ENCODE peak calls at places on chromosome 6, in eight cellular contexts. I is psoas muscle; E is cardiac muscle cell; U is GM23338; W is hepatocyte; N is Peyer's patch; V is OCI-LY7; H is CD4-positive, alpha-beta memory T cell. L is an unnamed sample. For H3K4me1, the result is how much of the 10 kb centered on the place peaks cover.

GRCh38 chr6:130202782-130203181 is 20.0 kb downstream of the SAMD3 start:
- DNase-seq in N (no peak), E (no peak), H (no peak), W (no peak), V (no peak), U (peak), I (no peak), L (no peak)

GRCh38 chr6:126657556-126658129 is 317.7 kb downstream of the CENPW start:
- DNase-seq in U (peak), I (no peak), E (peak), H (no peak), V (peak), N (no peak), W (peak), L (no peak)

GRCh38 chr6:100152201-100152600 is 158.2 kb upstream of the MCHR2 start:
- DNase-seq in V (no peak), H (no peak), N (no peak), U (no peak), I (no peak), W (no peak), E (peak), L (no peak)

GRCh38 chr6:45084257-45084656 is 243.9 kb upstream of the RUNX2 start:
- DNase-seq in N (no peak), H (peak), W (no peak), U (no peak), V (no peak), I (no peak), E (no peak), L (no peak)

GRCh38 chr6:53524455-53524815 is 20.5 kb downstream of the GCLC start:
- DNase-seq in I (no peak), E (peak), U (peak), W (peak), N (no peak), H (no peak), V (no peak), L (no peak)

GRCh38 chr6:109417646-109418045 is 22.8 kb downstream of the PPIL6 start:
- DNase-seq in W (no peak), U (no peak), N (no peak), E (no peak), I (no peak), H (no peak), V (no peak), L (no peak)

GRCh38 chr6:71043902-71044301 is 87.0 kb upstream of the B3GAT2 start:
- DNase-seq in W (no peak), V (no peak), N (no peak), U (peak), H (no peak), I (no peak), E (peak), L (no peak)

GRCh38 chr6:118810420-118811027 is 83.4 kb upstream of the ASF1A start:
- DNase-seq in H (peak), I (no peak), W (no peak), N (peak), U (peak), E (no peak), V (peak), L (no peak)

GRCh38 chr6:97189767-97190166 is 93.2 kb downstream of the MMS22L start:
- DNase-seq in N (no peak), H (no peak), E (peak), W (no peak), V (no peak), U (no peak), I (no peak), L (no peak)

GRCh38 chr6:71537717-71538116 is 249.1 kb downstream of the OGFRL1 start:
- DNase-seq in I (no peak), V (no peak), N (no peak), E (peak), U (no peak), W (no peak), H (no peak), L (no peak)

GRCh38 chr6:2231438-2231837 is 14.0 kb downstream of the GMDS start:
- DNase-seq in W (no peak), N (no peak), E (peak), U (no peak), I (no peak), H (no peak), V (no peak), L (no peak)

GRCh38 chr6:161798844-161799394 is 525.1 kb upstream of the AGPAT4 start:
- DNase-seq in I (no peak), V (no peak), W (no peak), N (no peak), H (no peak), U (no peak), E (no peak), L (no peak)

GRCh38 chr6:12245763-12246720 is 44.1 kb upstream of the EDN1 start:
- DNase-seq in I (no peak), U (peak), E (no peak), H (no peak), W (no peak), N (no peak), V (no peak), L (no peak)

GRCh38 chr6:167660944-167661343 is 165.8 kb upstream of the AFDN start:
- DNase-seq in H (no peak), W (no peak), V (no peak), N (no peak), I (no peak), U (no peak), E (no peak), L (no peak)

GRCh38 chr6:96554559-96554958 is 8.4 kb upstream of the FHL5 start:
- DNase-seq in W (no peak), I (no peak), H (no peak), N (no peak), U (no peak), E (no peak), V (no peak), L (no peak)

GRCh38 chr6:10033223-10033829 is 381.5 kb downstream of the TFAP2A start:
- DNase-seq in U (peak), H (no peak), E (peak), W (peak), V (no peak), I (no peak), N (no peak), L (no peak)

GRCh38 chr6:167548451-167548850 is 223.6 kb downstream of the TTLL2 start:
- DNase-seq in U (no peak), I (no peak), W (no peak), N (no peak), V (no peak), H (no peak), E (no peak), L (no peak)

GRCh38 chr6:168506460-168506859 is 65.5 kb downstream of the SMOC2 start:
- DNase-seq in V (peak), W (no peak), I (no peak), N (no peak), E (no peak), U (no peak), H (no peak), L (no peak)

GRCh38 chr6:27532820-27533538 is 60.1 kb upstream of the ZNF184 start:
- DNase-seq in U (peak), V (no peak), I (no peak), E (peak), W (no peak), H (no peak), N (no peak), L (no peak)

GRCh38 chr6:35077006-35077712 is 64.0 kb downstream of the TCP11 start:
- DNase-seq in I (no peak), U (no peak), H (no peak), N (no peak), E (no peak), W (no peak), V (no peak), L (no peak)

GRCh38 chr6:24313477-24314141 is 44.2 kb downstream of the DCDC2 start:
- DNase-seq in H (no peak), I (no peak), N (no peak), E (peak), V (no peak), W (peak), U (peak), L (no peak)

DNA sequence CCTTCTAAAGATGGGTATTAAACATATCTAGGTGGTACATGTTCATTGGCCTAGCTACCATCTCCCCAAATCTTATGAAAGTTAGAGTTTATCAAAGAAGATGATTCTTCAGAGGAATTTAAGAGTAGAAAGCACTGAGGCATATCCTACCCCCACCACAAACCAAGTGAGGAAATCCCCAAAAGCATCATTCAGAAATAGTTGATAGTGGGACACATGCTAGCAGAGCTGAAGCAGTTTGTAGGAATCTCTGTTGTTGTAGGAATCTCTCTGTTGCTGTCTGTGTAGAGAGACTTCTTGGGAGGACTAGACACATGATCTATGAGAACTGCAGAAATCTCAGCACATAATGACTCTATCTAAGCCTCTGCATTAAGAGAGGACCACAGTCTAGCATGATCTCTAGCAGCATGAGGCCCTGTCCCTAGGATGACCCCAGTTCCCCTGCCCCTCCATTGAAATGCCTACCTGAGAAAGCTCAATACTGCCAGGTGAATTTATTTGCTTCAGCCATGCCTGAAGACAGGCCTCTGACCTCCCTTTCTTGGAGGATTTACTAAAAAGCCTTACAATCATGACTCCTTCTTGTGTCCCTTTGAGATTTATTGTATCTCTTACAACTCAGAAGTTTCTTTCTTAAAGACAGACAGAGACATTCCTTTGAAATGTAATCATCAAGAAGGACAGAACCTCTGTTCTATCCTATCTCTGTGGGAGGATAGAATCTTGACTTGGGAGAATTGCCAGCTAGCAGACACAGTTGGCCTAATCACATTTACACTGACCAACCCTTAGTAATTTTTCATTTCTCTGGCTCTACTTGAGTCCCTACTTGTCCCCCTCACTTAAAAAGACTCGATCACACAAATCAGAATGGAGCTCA is 582.4 kb downstream of the PHF3 start:
- DNase-seq in U (no peak), W (no peak), V (no peak), E (peak), I (no peak), H (no peak), N (no peak), L (no peak)
- H3K4me1 ChIP-seq in U (under half), W (under half), V (under half), E (under half), I (under half), H (under half), N (under half), L (under half)

GRCh38 chr6:11218077-11218392 is 14.4 kb downstream of the NEDD9 start:
- DNase-seq in H (no peak), N (no peak), W (no peak), E (no peak), U (no peak), I (no peak), V (no peak), L (no peak)
- H3K4me1 ChIP-seq in H (under half), N (under half), W (under half), E (half or more), U (under half), I (under half), V (under half), L (half or more)

GRCh38 chr6:4021133-4021861 is 57.6 kb downstream of the FAM217A start:
- DNase-seq in I (peak), N (peak), W (peak), U (peak), E (peak), V (peak), H (peak), L (peak)

GRCh38 chr6:4023240-4023639 is 55.7 kb downstream of the FAM217A start:
- DNase-seq in W (no peak), N (no peak), E (no peak), U (no peak), I (no peak), V (no peak), H (no peak), L (no peak)

GRCh38 chr6:4025681-4026080 is 53.3 kb downstream of the FAM217A start:
- DNase-seq in U (no peak), E (no peak), V (no peak), N (no peak), H (no peak), W (no peak), I (no peak), L (no peak)

GRCh38 chr6:4020822-4021132 is 58.2 kb downstream of the FAM217A start:
- DNase-seq in E (no peak), H (no peak), I (no peak), U (no peak), V (no peak), N (no peak), W (no peak), L (no peak)

GRCh38 chr6:4021862-4022715 is 56.8 kb downstream of the FAM217A start:
- DNase-seq in U (no peak), H (peak), V (peak), N (no peak), E (no peak), I (no peak), W (no peak), L (no peak)
- H3K4me1 ChIP-seq in U (under half), H (half or more), V (under half), N (under half), E (under half), I (half or more), W (under half), L (under half)

GRCh38 chr6:43801489-43802181 is 31.6 kb downstream of the VEGFA start:
- DNase-seq in U (no peak), I (no peak), V (no peak), H (no peak), W (no peak), N (no peak), E (no peak), L (no peak)
- H3K4me1 ChIP-seq in U (under half), I (under half), V (under half), H (under half), W (half or more), N (under half), E (under half), L (under half)

GRCh38 chr6:33429745-33430042 is 9.8 kb downstream of the SYNGAP1 start:
- DNase-seq in E (no peak), U (no peak), I (no peak), V (no peak), W (no peak), H (peak), N (peak), L (no peak)

GRCh38 chr6:33426590-33427563 is 7.0 kb downstream of the SYNGAP1 start:
- DNase-seq in E (no peak), V (peak), N (no peak), W (no peak), I (no peak), H (peak), U (peak), L (no peak)

GRCh38 chr6:33427585-33428218 is 7.8 kb downstream of the SYNGAP1 start:
- DNase-seq in U (peak), I (peak), H (peak), V (peak), N (peak), E (no peak), W (peak), L (peak)

GRCh38 chr6:33428891-33429744 is 9.3 kb downstream of the SYNGAP1 start:
- DNase-seq in E (no peak), H (no peak), W (no peak), I (no peak), N (no peak), V (no peak), U (no peak), L (no peak)

DNA sequence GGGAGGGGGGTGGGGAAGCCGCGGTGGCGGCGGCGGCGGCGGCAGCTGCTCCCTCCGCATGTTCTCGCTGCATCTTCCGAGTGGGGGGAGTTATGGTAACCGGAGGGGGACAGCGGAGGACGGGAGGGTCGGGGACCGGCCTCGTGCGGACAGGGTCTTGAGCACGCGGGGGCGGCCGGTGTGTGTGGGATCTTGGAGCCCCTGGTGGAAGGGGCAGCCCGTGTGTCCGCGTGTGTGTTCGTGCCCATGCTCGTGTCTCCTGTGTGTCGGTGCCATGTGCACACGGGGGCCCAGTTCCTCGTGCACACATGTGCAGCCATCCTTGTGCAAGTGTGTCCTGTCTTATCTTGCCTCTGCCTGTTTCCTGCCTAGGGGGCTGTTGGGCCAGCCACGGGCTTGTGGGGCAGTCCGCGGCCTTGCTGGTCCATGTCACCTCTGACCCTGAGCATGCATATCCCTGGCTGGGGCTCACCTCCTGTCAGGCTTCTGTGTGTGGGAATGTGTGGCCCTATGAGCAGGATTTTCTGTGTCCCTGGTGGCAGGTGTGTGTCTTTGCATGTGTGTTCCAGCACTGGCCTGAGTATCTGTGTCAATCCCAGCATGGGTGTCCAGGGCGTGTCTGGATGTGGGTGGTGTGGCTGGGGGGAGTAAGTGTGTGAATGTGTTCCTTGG is 8.5 kb downstream of the SYNGAP1 start:
- DNase-seq in V (peak), U (peak), I (no peak), W (peak), H (peak), E (peak), N (peak), L (peak)
- H3K4me1 ChIP-seq in V (half or more), U (half or more), I (under half), W (under half), H (half or more), E (half or more), N (under half), L (under half)

DNA sequence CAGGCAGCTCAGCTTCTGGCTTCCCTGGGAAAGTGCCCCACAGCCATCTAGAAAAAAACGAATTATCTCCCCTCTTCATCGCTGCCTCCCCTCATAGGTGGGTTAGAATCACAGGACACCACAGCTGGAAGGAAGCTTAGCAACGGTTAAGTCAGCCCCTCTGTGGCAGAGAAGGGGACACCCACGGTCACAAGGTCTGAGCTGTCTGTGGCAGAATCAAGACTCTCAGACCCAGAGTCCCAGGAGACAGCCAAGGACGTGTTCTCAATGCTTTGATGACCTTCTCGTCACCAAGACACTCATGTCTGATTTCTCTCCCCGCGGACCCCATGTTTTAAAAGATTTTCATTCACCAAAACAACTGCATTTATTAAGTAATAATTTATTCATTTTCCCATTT is 221.5 kb downstream of the NRN1 start:
- DNase-seq in H (no peak), U (no peak), E (no peak), V (no peak), I (no peak), W (no peak), N (no peak), L (no peak)
- H3K4me1 ChIP-seq in H (under half), U (under half), E (under half), V (under half), I (under half), W (under half), N (under half), L (under half)

GRCh38 chr6:106796754-106797153 is 167.4 kb downstream of the QRSL1 start:
- DNase-seq in H (no peak), E (no peak), U (no peak), V (no peak), I (no peak), W (no peak), N (no peak), L (no peak)
- H3K4me1 ChIP-seq in H (under half), E (under half), U (under half), V (under half), I (under half), W (under half), N (under half), L (under half)

GRCh38 chr6:39819676-39820075 is 27.5 kb downstream of the DAAM2 start:
- DNase-seq in E (no peak), H (no peak), I (no peak), W (no peak), V (no peak), U (no peak), N (no peak), L (no peak)
- H3K4me1 ChIP-seq in E (under half), H (under half), I (under half), W (under half), V (under half), U (under half), N (under half), L (under half)

L was measured in mucosa of descending colon.